ENCODE peak calls at places on chromosomes 4 and X, in nine cellular contexts. One of them, this sample, is unnamed.

GRCh38 chr4:20592666-20593065 is 107.6 kb upstream of the PACRGL start:
- DNase-seq in choroid plexus epithelial cell: peak; percentile 50
- DNase-seq in stimulated activated CD8-positive, alpha-beta memory T cell treated with anti-CD3 and anti-CD28 coated beads, Interleukin-2, amount 100 ng/mL, for 48 hours: no peak
- DNase-seq in substantia nigra: no peak
- DNase-seq in midbrain: no peak
- DNase-seq in fibroblast of the aortic adventitia: peak; percentile 5
- DNase-seq in RPMI7951: no peak
- DNase-seq in HFF-Myc: no peak
- DNase-seq in HTR-8/SVneo: no peak
- DNase-seq in this sample: no peak

GRCh38 chr4:8769645-8770517 is 101.8 kb downstream of the HMX1 start:
- DNase-seq in choroid plexus epithelial cell: no peak
- DNase-seq in stimulated activated CD8-positive, alpha-beta memory T cell treated with anti-CD3 and anti-CD28 coated beads, Interleukin-2, amount 100 ng/mL, for 48 hours: no peak
- DNase-seq in substantia nigra: no peak
- DNase-seq in midbrain: no peak
- DNase-seq in fibroblast of the aortic adventitia: no peak
- DNase-seq in RPMI7951: peak; percentile 11
- DNase-seq in HFF-Myc: no peak
- DNase-seq in HTR-8/SVneo: no peak
- DNase-seq in this sample: no peak

GRCh38 chrX:110944793-110945466 is 149.3 kb upstream of the CHRDL1 start:
- DNase-seq in choroid plexus epithelial cell: no peak
- DNase-seq in stimulated activated CD8-positive, alpha-beta memory T cell treated with anti-CD3 and anti-CD28 coated beads, Interleukin-2, amount 100 ng/mL, for 48 hours: no peak
- DNase-seq in substantia nigra: no peak
- DNase-seq in midbrain: no peak
- DNase-seq in fibroblast of the aortic adventitia: peak; percentile 10
- DNase-seq in RPMI7951: no peak
- DNase-seq in HFF-Myc: no peak
- DNase-seq in HTR-8/SVneo: no peak
- DNase-seq in this sample: no peak

GRCh38 chr4:76235915-76236314 is 15.6 kb upstream of the FAM47E start:
- DNase-seq in choroid plexus epithelial cell: no peak
- DNase-seq in stimulated activated CD8-positive, alpha-beta memory T cell treated with anti-CD3 and anti-CD28 coated beads, Interleukin-2, amount 100 ng/mL, for 48 hours: no peak
- DNase-seq in substantia nigra: no peak
- DNase-seq in midbrain: no peak
- DNase-seq in fibroblast of the aortic adventitia: no peak
- DNase-seq in RPMI7951: no peak
- DNase-seq in HFF-Myc: no peak
- DNase-seq in HTR-8/SVneo: no peak
- DNase-seq in this sample: no peak

GRCh38 chr4:177554966-177555574 is 112.8 kb upstream of the AGA start:
- DNase-seq in choroid plexus epithelial cell: peak; percentile 59
- DNase-seq in stimulated activated CD8-positive, alpha-beta memory T cell treated with anti-CD3 and anti-CD28 coated beads, Interleukin-2, amount 100 ng/mL, for 48 hours: no peak
- DNase-seq in substantia nigra: no peak
- DNase-seq in midbrain: no peak
- DNase-seq in fibroblast of the aortic adventitia: peak; percentile 52
- DNase-seq in RPMI7951: peak; percentile 20
- DNase-seq in HFF-Myc: peak; percentile 9
- DNase-seq in HTR-8/SVneo: peak; percentile 34
- DNase-seq in this sample: no peak

GRCh38 chr4:82866706-82867385 is 24.1 kb downstream of the SEC31A start:
- DNase-seq in choroid plexus epithelial cell: no peak
- DNase-seq in stimulated activated CD8-positive, alpha-beta memory T cell treated with anti-CD3 and anti-CD28 coated beads, Interleukin-2, amount 100 ng/mL, for 48 hours: no peak
- DNase-seq in substantia nigra: no peak
- DNase-seq in midbrain: no peak
- DNase-seq in fibroblast of the aortic adventitia: no peak
- DNase-seq in RPMI7951: no peak
- DNase-seq in HFF-Myc: no peak
- DNase-seq in HTR-8/SVneo: no peak
- DNase-seq in this sample: no peak

GRCh38 chr4:90112715-90113114 is 14.5 kb upstream of the CCSER1 start:
- DNase-seq in choroid plexus epithelial cell: no peak
- DNase-seq in stimulated activated CD8-positive, alpha-beta memory T cell treated with anti-CD3 and anti-CD28 coated beads, Interleukin-2, amount 100 ng/mL, for 48 hours: no peak
- DNase-seq in substantia nigra: no peak
- DNase-seq in midbrain: no peak
- DNase-seq in fibroblast of the aortic adventitia: no peak
- DNase-seq in RPMI7951: no peak
- DNase-seq in HFF-Myc: no peak
- DNase-seq in HTR-8/SVneo: no peak
- DNase-seq in this sample: no peak

GRCh38 chr4:24394041-24394440 is 190.3 kb downstream of the DHX15 start:
- DNase-seq in choroid plexus epithelial cell: no peak
- DNase-seq in stimulated activated CD8-positive, alpha-beta memory T cell treated with anti-CD3 and anti-CD28 coated beads, Interleukin-2, amount 100 ng/mL, for 48 hours: no peak
- DNase-seq in substantia nigra: no peak
- DNase-seq in midbrain: no peak
- DNase-seq in fibroblast of the aortic adventitia: no peak
- DNase-seq in RPMI7951: peak; percentile 14
- DNase-seq in HFF-Myc: no peak
- DNase-seq in HTR-8/SVneo: no peak
- DNase-seq in this sample: peak; percentile 43

GRCh38 chr4:15934259-15934658 is 4.3 kb downstream of the FGFBP1 start:
- DNase-seq in choroid plexus epithelial cell: no peak
- DNase-seq in stimulated activated CD8-positive, alpha-beta memory T cell treated with anti-CD3 and anti-CD28 coated beads, Interleukin-2, amount 100 ng/mL, for 48 hours: no peak
- DNase-seq in substantia nigra: no peak
- DNase-seq in midbrain: no peak
- DNase-seq in fibroblast of the aortic adventitia: no peak
- DNase-seq in RPMI7951: no peak
- DNase-seq in HFF-Myc: no peak
- DNase-seq in HTR-8/SVneo: no peak
- DNase-seq in this sample: no peak

GRCh38 chr4:6834867-6835266 is 52.3 kb downstream of the KIAA0232 start:
- DNase-seq in choroid plexus epithelial cell: peak; percentile 41
- DNase-seq in stimulated activated CD8-positive, alpha-beta memory T cell treated with anti-CD3 and anti-CD28 coated beads, Interleukin-2, amount 100 ng/mL, for 48 hours: no peak
- DNase-seq in substantia nigra: no peak
- DNase-seq in midbrain: no peak
- DNase-seq in fibroblast of the aortic adventitia: no peak
- DNase-seq in RPMI7951: peak; percentile 10
- DNase-seq in HFF-Myc: no peak
- DNase-seq in HTR-8/SVneo: peak; percentile 45
- DNase-seq in this sample: no peak

GRCh38 chr4:152534541-152535231 is 1.2 kb downstream of the FBXW7 start:
- DNase-seq in choroid plexus epithelial cell: peak; percentile 27
- DNase-seq in stimulated activated CD8-positive, alpha-beta memory T cell treated with anti-CD3 and anti-CD28 coated beads, Interleukin-2, amount 100 ng/mL, for 48 hours: no peak
- DNase-seq in substantia nigra: no peak
- DNase-seq in midbrain: no peak
- DNase-seq in fibroblast of the aortic adventitia: peak; percentile 12
- DNase-seq in RPMI7951: peak; percentile 15
- DNase-seq in HFF-Myc: no peak
- DNase-seq in HTR-8/SVneo: no peak
- DNase-seq in this sample: no peak